ENCODE peak calls at places on chromosome 5, in six cellular contexts. One of them, this sample, is unnamed.
A peak's percentile ranks its signal among the peaks of the same experiment; 100 is the strongest.

GRCh38 chr5:131413605-131414559 is 150.0 kb downstream of the CDC42SE2 start:
- DNase-seq in H1: no peak
- DNase-seq in IMR-90: no peak
- DNase-seq in neuronal stem cell: no peak
- DNase-seq in mesenchymal stem cell: no peak
- DNase-seq in trophoblast cell: no peak
- DNase-seq in this sample: no peak

GRCh38 chr5:41625571-41625970 is 115.2 kb upstream of the PLCXD3 start:
- DNase-seq in H1: no peak
- DNase-seq in IMR-90: no peak
- DNase-seq in neuronal stem cell: no peak
- DNase-seq in mesenchymal stem cell: no peak
- DNase-seq in trophoblast cell: no peak
- DNase-seq in this sample: no peak

GRCh38 chr5:127870914-127871313 is 167.7 kb downstream of the CCDC192 start:
- DNase-seq in H1: no peak
- DNase-seq in IMR-90: no peak
- DNase-seq in neuronal stem cell: no peak
- DNase-seq in mesenchymal stem cell: no peak
- DNase-seq in trophoblast cell: no peak
- DNase-seq in this sample: no peak

GRCh38 chr5:120463991-120464626 is at the start of gene PRR16:
- DNase-seq in H1: peak; percentile 75
- DNase-seq in IMR-90: peak; percentile 73
- DNase-seq in neuronal stem cell: peak; percentile 58
- DNase-seq in mesenchymal stem cell: peak; percentile 81
- DNase-seq in trophoblast cell: peak; percentile 39
- DNase-seq in this sample: peak; percentile 68

GRCh38 chr5:73974871-73975351 is 348.9 kb downstream of the ARHGEF28 start:
- DNase-seq in H1: no peak
- DNase-seq in IMR-90: no peak
- DNase-seq in neuronal stem cell: no peak
- DNase-seq in mesenchymal stem cell: no peak
- DNase-seq in trophoblast cell: peak; percentile 80
- DNase-seq in this sample: no peak

GRCh38 chr5:135695656-135696055 is 116.9 kb upstream of the CXCL14 start:
- DNase-seq in H1: peak; percentile 33
- DNase-seq in IMR-90: no peak
- DNase-seq in neuronal stem cell: no peak
- DNase-seq in mesenchymal stem cell: no peak
- DNase-seq in trophoblast cell: no peak
- DNase-seq in this sample: no peak

GRCh38 chr5:131109540-131110255 is 55.4 kb downstream of the HINT1 start:
- DNase-seq in H1: no peak
- DNase-seq in IMR-90: peak; percentile 33
- DNase-seq in neuronal stem cell: peak; percentile 35
- DNase-seq in mesenchymal stem cell: peak; percentile 53
- DNase-seq in trophoblast cell: peak; percentile 68
- DNase-seq in this sample: no peak

GRCh38 chr5:135324897-135325650 is 74.0 kb downstream of the MACROH2A1 start:
- DNase-seq in H1: no peak
- DNase-seq in IMR-90: no peak
- DNase-seq in neuronal stem cell: no peak
- DNase-seq in mesenchymal stem cell: no peak
- DNase-seq in trophoblast cell: peak; percentile 84
- DNase-seq in this sample: no peak

GRCh38 chr5:66807743-66808142 is 211.6 kb downstream of the MAST4 start:
- DNase-seq in H1: no peak
- DNase-seq in IMR-90: peak; percentile 55
- DNase-seq in neuronal stem cell: no peak
- DNase-seq in mesenchymal stem cell: peak; percentile 41
- DNase-seq in trophoblast cell: no peak
- DNase-seq in this sample: no peak

GRCh38 chr5:88029011-88029410 is 239.6 kb downstream of the TMEM161B start:
- DNase-seq in H1: no peak
- DNase-seq in IMR-90: no peak
- DNase-seq in neuronal stem cell: no peak
- DNase-seq in mesenchymal stem cell: no peak
- DNase-seq in trophoblast cell: no peak
- DNase-seq in this sample: no peak

GRCh38 chr5:59666709-59667108 is 226.8 kb downstream of the PDE4D start:
- DNase-seq in H1: no peak
- DNase-seq in IMR-90: no peak
- DNase-seq in neuronal stem cell: no peak
- DNase-seq in mesenchymal stem cell: no peak
- DNase-seq in trophoblast cell: no peak
- DNase-seq in this sample: no peak

GRCh38 chr5:138953370-138954256 is 78.5 kb upstream of the LRRTM2 start:
- DNase-seq in H1: no peak
- DNase-seq in IMR-90: peak; percentile 54
- DNase-seq in neuronal stem cell: no peak
- DNase-seq in mesenchymal stem cell: peak; percentile 54
- DNase-seq in trophoblast cell: no peak
- DNase-seq in this sample: no peak

GRCh38 chr5:159262472-159262858 is 625 bp upstream of the UBLCP1 start:
- DNase-seq in H1: no peak
- DNase-seq in IMR-90: peak; percentile 45
- DNase-seq in neuronal stem cell: no peak
- DNase-seq in mesenchymal stem cell: no peak
- DNase-seq in trophoblast cell: peak; percentile 47
- DNase-seq in this sample: no peak

GRCh38 chr5:179230061-179230461 is 115.2 kb downstream of the ADAMTS2 start:
- DNase-seq in H1: no peak
- DNase-seq in IMR-90: no peak
- DNase-seq in neuronal stem cell: no peak
- DNase-seq in mesenchymal stem cell: no peak
- DNase-seq in trophoblast cell: no peak
- DNase-seq in this sample: peak; percentile 21

GRCh38 chr5:149455889-149456409 is 76.9 kb upstream of the IL17B start:
- DNase-seq in H1: no peak
- DNase-seq in IMR-90: peak; percentile 86
- DNase-seq in neuronal stem cell: no peak
- DNase-seq in mesenchymal stem cell: peak; percentile 89
- DNase-seq in trophoblast cell: peak; percentile 91
- DNase-seq in this sample: no peak

GRCh38 chr5:38923661-38924451 is 78.0 kb downstream of the OSMR start:
- DNase-seq in H1: no peak
- DNase-seq in IMR-90: peak; percentile 31
- DNase-seq in neuronal stem cell: no peak
- DNase-seq in mesenchymal stem cell: peak; percentile 62
- DNase-seq in trophoblast cell: no peak
- DNase-seq in this sample: no peak

GRCh38 chr5:61313960-61314681 is 17.9 kb upstream of the ZSWIM6 start:
- DNase-seq in H1: no peak
- DNase-seq in IMR-90: peak; percentile 94
- DNase-seq in neuronal stem cell: no peak
- DNase-seq in mesenchymal stem cell: peak; percentile 93
- DNase-seq in trophoblast cell: peak; percentile 94
- DNase-seq in this sample: no peak

GRCh38 chr5:73028991-73029540 is 73.2 kb downstream of the FCHO2 start:
- DNase-seq in H1: no peak
- DNase-seq in IMR-90: peak; percentile 85
- DNase-seq in neuronal stem cell: no peak
- DNase-seq in mesenchymal stem cell: no peak
- DNase-seq in trophoblast cell: no peak
- DNase-seq in this sample: no peak

GRCh38 chr5:52987711-52988329 is 1.3 kb upstream of the ITGA2 start:
- DNase-seq in H1: no peak
- DNase-seq in IMR-90: peak; percentile 68
- DNase-seq in neuronal stem cell: no peak
- DNase-seq in mesenchymal stem cell: no peak
- DNase-seq in trophoblast cell: peak; percentile 97
- DNase-seq in this sample: no peak

GRCh38 chr5:40983781-40984180 is 74.5 kb downstream of the C7 start:
- DNase-seq in H1: no peak
- DNase-seq in IMR-90: peak; percentile 19
- DNase-seq in neuronal stem cell: no peak
- DNase-seq in mesenchymal stem cell: no peak
- DNase-seq in trophoblast cell: no peak
- DNase-seq in this sample: no peak

GRCh38 chr5:124371121-124371706 is 375.2 kb downstream of the ZNF608 start:
- DNase-seq in H1: no peak
- DNase-seq in IMR-90: peak; percentile 4
- DNase-seq in neuronal stem cell: no peak
- DNase-seq in mesenchymal stem cell: peak; percentile 60
- DNase-seq in trophoblast cell: no peak
- DNase-seq in this sample: no peak

GRCh38 chr5:134114886-134115805 is 665 bp downstream of the TCF7 start:
- DNase-seq in H1: peak; percentile 77
- DNase-seq in IMR-90: no peak
- DNase-seq in neuronal stem cell: no peak
- DNase-seq in mesenchymal stem cell: no peak
- DNase-seq in trophoblast cell: peak; percentile 32
- DNase-seq in this sample: peak; percentile 89

GRCh38 chr5:180643191-180643851 is 6.1 kb downstream of the FLT4 start:
- DNase-seq in H1: peak; percentile 44
- DNase-seq in IMR-90: no peak
- DNase-seq in neuronal stem cell: no peak
- DNase-seq in mesenchymal stem cell: no peak
- DNase-seq in trophoblast cell: peak; percentile 14
- DNase-seq in this sample: peak; percentile 21

GRCh38 chr5:14364576-14365472 is 216.8 kb upstream of the OTULINL start:
- DNase-seq in H1: peak; percentile 86
- DNase-seq in IMR-90: no peak
- DNase-seq in neuronal stem cell: no peak
- DNase-seq in mesenchymal stem cell: no peak
- DNase-seq in trophoblast cell: peak; percentile 77
- DNase-seq in this sample: peak; percentile 82

GRCh38 chr5:151798674-151799073 is 26.9 kb downstream of the G3BP1 start:
- DNase-seq in H1: no peak
- DNase-seq in IMR-90: no peak
- DNase-seq in neuronal stem cell: no peak
- DNase-seq in mesenchymal stem cell: no peak
- DNase-seq in trophoblast cell: no peak
- DNase-seq in this sample: no peak

GRCh38 chr5:73615947-73616346 is 10.0 kb upstream of the ARHGEF28 start:
- DNase-seq in H1: no peak
- DNase-seq in IMR-90: no peak
- DNase-seq in neuronal stem cell: no peak
- DNase-seq in mesenchymal stem cell: no peak
- DNase-seq in trophoblast cell: no peak
- DNase-seq in this sample: no peak

GRCh38 chr5:78112931-78113330 is 181.6 kb downstream of the AP3B1 start:
- DNase-seq in H1: no peak
- DNase-seq in IMR-90: no peak
- DNase-seq in neuronal stem cell: no peak
- DNase-seq in mesenchymal stem cell: no peak
- DNase-seq in trophoblast cell: no peak
- DNase-seq in this sample: no peak

GRCh38 chr5:180209137-180209581 is at the start of gene RASGEF1C:
- DNase-seq in H1: peak; percentile 82
- DNase-seq in IMR-90: peak; percentile 47
- DNase-seq in neuronal stem cell: peak; percentile 75
- DNase-seq in mesenchymal stem cell: peak; percentile 59
- DNase-seq in trophoblast cell: peak; percentile 89
- DNase-seq in this sample: peak; percentile 68

GRCh38 chr5:56124885-56125250 is 108.3 kb downstream of the ANKRD55 start:
- DNase-seq in H1: no peak
- DNase-seq in IMR-90: no peak
- DNase-seq in neuronal stem cell: no peak
- DNase-seq in mesenchymal stem cell: peak; percentile 60
- DNase-seq in trophoblast cell: no peak
- DNase-seq in this sample: no peak
- H2AFZ ChIP-seq in H1: no peak overlapping the region
- H2AFZ ChIP-seq in IMR-90: no peak overlapping the region
- H2AFZ ChIP-seq in neuronal stem cell: no peak overlapping the region
- H2AFZ ChIP-seq in mesenchymal stem cell: no peak overlapping the region
- H2AFZ ChIP-seq in trophoblast cell: no peak overlapping the region
- H2AFZ ChIP-seq in this sample: no peak overlapping the region

GRCh38 chr5:56159521-56159947 is 73.6 kb downstream of the ANKRD55 start:
- DNase-seq in H1: no peak
- DNase-seq in IMR-90: no peak
- DNase-seq in neuronal stem cell: no peak
- DNase-seq in mesenchymal stem cell: peak; percentile 52
- DNase-seq in trophoblast cell: peak; percentile 49
- DNase-seq in this sample: no peak

GRCh38 chr5:56161446-56161838 is 71.7 kb downstream of the ANKRD55 start:
- DNase-seq in H1: no peak
- DNase-seq in IMR-90: no peak
- DNase-seq in neuronal stem cell: no peak
- DNase-seq in mesenchymal stem cell: no peak
- DNase-seq in trophoblast cell: no peak
- DNase-seq in this sample: no peak

GRCh38 chr5:56158331-56158960 is 74.7 kb downstream of the ANKRD55 start:
- DNase-seq in H1: no peak
- DNase-seq in IMR-90: no peak
- DNase-seq in neuronal stem cell: no peak
- DNase-seq in mesenchymal stem cell: no peak
- DNase-seq in trophoblast cell: no peak
- DNase-seq in this sample: no peak

GRCh38 chr5:56161927-56162326 is 71.2 kb downstream of the ANKRD55 start:
- DNase-seq in H1: no peak
- DNase-seq in IMR-90: no peak
- DNase-seq in neuronal stem cell: no peak
- DNase-seq in mesenchymal stem cell: peak; percentile 45
- DNase-seq in trophoblast cell: no peak
- DNase-seq in this sample: no peak

DNA sequence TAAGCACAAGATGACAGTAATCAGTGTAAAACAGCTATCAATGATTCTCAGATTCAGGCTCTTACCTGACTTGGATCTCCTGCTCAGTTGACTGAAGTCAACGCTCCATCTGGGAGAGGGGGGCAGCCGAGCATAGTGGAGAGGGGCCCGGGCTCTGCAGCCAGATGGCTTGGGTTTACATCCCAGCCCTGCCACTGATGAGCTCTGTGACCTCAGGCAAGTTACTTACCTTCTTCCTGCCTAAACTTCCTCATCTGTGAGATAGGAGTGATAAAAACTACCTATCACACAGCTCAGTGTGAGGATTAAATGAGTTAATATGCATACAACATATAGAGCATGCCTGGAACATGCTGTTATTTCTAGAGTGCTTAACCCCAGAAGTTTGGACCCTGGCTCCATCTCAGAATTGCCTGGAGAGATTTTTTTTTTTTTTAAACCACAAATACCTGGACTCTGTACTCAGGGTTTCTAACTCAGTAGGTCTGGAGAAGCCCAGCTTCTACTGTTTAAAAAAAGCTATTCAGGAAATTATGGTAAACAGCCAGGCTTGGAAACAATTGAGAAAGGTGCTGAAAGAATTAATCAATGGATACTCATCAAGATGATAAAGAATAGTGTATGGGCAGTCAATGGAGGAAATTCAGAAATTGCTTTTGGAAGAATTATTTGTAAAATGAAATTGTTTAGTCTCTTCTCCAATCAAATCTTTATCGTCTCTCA is 72.2 kb downstream of the ANKRD55 start:
- DNase-seq in H1: no peak
- DNase-seq in IMR-90: no peak
- DNase-seq in neuronal stem cell: no peak
- DNase-seq in mesenchymal stem cell: no peak
- DNase-seq in trophoblast cell: no peak
- DNase-seq in this sample: no peak
- H2BK5ac ChIP-seq in H1: no peak overlapping the region
- H2BK5ac ChIP-seq in IMR-90: no peak overlapping the region
- H2BK5ac ChIP-seq in neuronal stem cell: no peak overlapping the region
- H2BK5ac ChIP-seq in mesenchymal stem cell: no peak overlapping the region
- H2BK5ac ChIP-seq in trophoblast cell: no peak overlapping the region
- H2BK5ac ChIP-seq in this sample: no peak overlapping the region

GRCh38 chr5:95446009-95446408 is 54.8 kb downstream of the FAM81B start:
- DNase-seq in H1: no peak
- DNase-seq in IMR-90: peak; percentile 40
- DNase-seq in neuronal stem cell: no peak
- DNase-seq in mesenchymal stem cell: peak; percentile 75
- DNase-seq in trophoblast cell: peak; percentile 97
- DNase-seq in this sample: no peak
- H2AFZ ChIP-seq in H1: no peak overlapping the region
- H2AFZ ChIP-seq in IMR-90: no peak overlapping the region
- H2AFZ ChIP-seq in neuronal stem cell: no peak overlapping the region
- H2AFZ ChIP-seq in mesenchymal stem cell: no peak overlapping the region
- H2AFZ ChIP-seq in trophoblast cell: no peak overlapping the region
- H2AFZ ChIP-seq in this sample: no peak overlapping the region

GRCh38 chr5:122612901-122613300 is 162.0 kb upstream of the SNX2 start:
- DNase-seq in H1: no peak
- DNase-seq in IMR-90: no peak
- DNase-seq in neuronal stem cell: no peak
- DNase-seq in mesenchymal stem cell: no peak
- DNase-seq in trophoblast cell: no peak
- DNase-seq in this sample: no peak
- H2BK5ac ChIP-seq in H1: peak overlapping the region; percentile 63
- H2BK5ac ChIP-seq in IMR-90: no peak overlapping the region
- H2BK5ac ChIP-seq in neuronal stem cell: no peak overlapping the region
- H2BK5ac ChIP-seq in mesenchymal stem cell: no peak overlapping the region
- H2BK5ac ChIP-seq in trophoblast cell: peak overlapping the region; percentile 45
- H2BK5ac ChIP-seq in this sample: no peak overlapping the region

This sample was measured in H9.